ENCODE peak calls at places on chromosomes 3 and 15, in seven cellular contexts. C is A549; L is pancreas; D is RWPE2; Z is osteoblast; S is CD8-positive, alpha-beta memory T cell; B is cardiac muscle cell. K is an unnamed sample. For H3K4me1, the result is how much of the 10 kb centered on the place peaks cover.

GRCh38 chr3:151407928-151408327 is 23.4 kb upstream of the P2RY12 start:
- DNase-seq in C (no peak), L (no peak), D (no peak), Z (no peak), S (no peak), B (no peak), K (no peak)

GRCh38 chr3:13139471-13140065 is 66.3 kb upstream of the IQSEC1 start:
- DNase-seq in C (no peak), L (no peak), D (no peak), Z (peak), S (no peak), B (no peak), K (no peak)

GRCh38 chr15:75451202-75451673 is 252 bp downstream of the SIN3A start:
- DNase-seq in C (peak), L (no peak), D (no peak), Z (no peak), S (no peak), B (no peak), K (no peak)

GRCh38 chr3:32097768-32098167 is 8.7 kb upstream of the GPD1L start:
- DNase-seq in C (no peak), L (no peak), D (no peak), Z (peak), S (no peak), B (no peak), K (no peak)

GRCh38 chr15:64851503-64851840 is 9.8 kb downstream of the PLEKHO2 start:
- DNase-seq in C (no peak), L (no peak), D (no peak), Z (peak), S (no peak), B (no peak), K (no peak)

GRCh38 chr3:35654471-35654870 is 15.1 kb downstream of the ARPP21 start:
- DNase-seq in C (no peak), L (no peak), D (no peak), Z (no peak), S (no peak), B (no peak), K (no peak)

GRCh38 chr3:112984485-112984884 is 6.3 kb upstream of the GTPBP8 start:
- DNase-seq in C (no peak), L (no peak), D (no peak), Z (no peak), S (peak), B (peak), K (peak)

GRCh38 chr3:157581331-157581730 is 78.1 kb upstream of the VEPH1 start:
- DNase-seq in C (no peak), L (no peak), D (no peak), Z (no peak), S (no peak), B (no peak), K (no peak)

GRCh38 chr15:76163429-76164020 is 103.7 kb downstream of the TMEM266 start:
- DNase-seq in C (no peak), L (no peak), D (no peak), Z (peak), S (no peak), B (peak), K (peak)

GRCh38 chr3:161395115-161395514 is 23.8 kb upstream of the SPTSSB start:
- DNase-seq in C (no peak), L (no peak), D (no peak), Z (no peak), S (no peak), B (no peak), K (no peak)

GRCh38 chr15:43249699-43250203 is 17.0 kb downstream of the TGM5 start:
- DNase-seq in C (no peak), L (no peak), D (no peak), Z (peak), S (no peak), B (no peak), K (no peak)

GRCh38 chr3:69646287-69647067 is 92.8 kb upstream of the MITF start:
- DNase-seq in C (no peak), L (no peak), D (no peak), Z (no peak), S (no peak), B (no peak), K (no peak)

GRCh38 chr3:112813016-112813415 is 33.6 kb downstream of the CD200R1L start:
- DNase-seq in C (no peak), L (no peak), D (no peak), Z (no peak), S (no peak), B (no peak), K (no peak)

GRCh38 chr3:90092994-90093393 is 985.6 kb downstream of the EPHA3 start:
- DNase-seq in C (no peak), L (no peak), D (no peak), Z (peak), S (no peak), B (peak), K (no peak)

GRCh38 chr3:150581174-150581573 is 21.9 kb upstream of the SELENOT start:
- DNase-seq in C (no peak), L (no peak), D (no peak), Z (peak), S (no peak), B (no peak), K (no peak)

GRCh38 chr15:73482184-73482583 is 39.2 kb downstream of the REC114 start:
- DNase-seq in C (no peak), L (no peak), D (no peak), Z (no peak), S (no peak), B (no peak), K (no peak)

GRCh38 chr3:141454906-141455602 is 31.8 kb upstream of the RASA2 start:
- DNase-seq in C (peak), L (no peak), D (no peak), Z (peak), S (no peak), B (peak), K (no peak)

GRCh38 chr3:43288850-43289249 is 2.5 kb downstream of the SNRK start:
- DNase-seq in C (no peak), L (no peak), D (no peak), Z (no peak), S (no peak), B (no peak), K (no peak)
- H3K4me1 ChIP-seq in C (under half), L (under half), D (under half), Z (under half), S (half or more), B (under half), K (under half)

GRCh38 chr3:177362646-177363045 is 165.4 kb upstream of the TBL1XR1 start:
- DNase-seq in C (no peak), L (no peak), D (no peak), Z (peak), S (no peak), B (no peak), K (no peak)

GRCh38 chr3:177358968-177359600 is 161.8 kb upstream of the TBL1XR1 start:
- DNase-seq in C (peak), L (peak), D (no peak), Z (peak), S (peak), B (peak), K (peak)

GRCh38 chr3:177359601-177360357 is 162.5 kb upstream of the TBL1XR1 start:
- DNase-seq in C (peak), L (peak), D (peak), Z (peak), S (peak), B (peak), K (peak)

GRCh38 chr3:177364236-177364635 is 167.0 kb upstream of the TBL1XR1 start:
- DNase-seq in C (no peak), L (no peak), D (no peak), Z (no peak), S (no peak), B (no peak), K (no peak)

GRCh38 chr3:177361042-177361938 is 164.0 kb upstream of the TBL1XR1 start:
- DNase-seq in C (no peak), L (no peak), D (no peak), Z (peak), S (no peak), B (no peak), K (no peak)
- H3K4me1 ChIP-seq in C (under half), L (under half), D (under half), Z (under half), S (under half), B (under half), K (half or more)

GRCh38 chr3:100030346-100030745 is 84.0 kb downstream of the FILIP1L start:
- DNase-seq in C (no peak), L (no peak), D (no peak), Z (no peak), S (no peak), B (no peak), K (no peak)
- H3K4me1 ChIP-seq in C (under half), L (under half), D (under half), Z (under half), S (under half), B (under half), K (under half)

DNA sequence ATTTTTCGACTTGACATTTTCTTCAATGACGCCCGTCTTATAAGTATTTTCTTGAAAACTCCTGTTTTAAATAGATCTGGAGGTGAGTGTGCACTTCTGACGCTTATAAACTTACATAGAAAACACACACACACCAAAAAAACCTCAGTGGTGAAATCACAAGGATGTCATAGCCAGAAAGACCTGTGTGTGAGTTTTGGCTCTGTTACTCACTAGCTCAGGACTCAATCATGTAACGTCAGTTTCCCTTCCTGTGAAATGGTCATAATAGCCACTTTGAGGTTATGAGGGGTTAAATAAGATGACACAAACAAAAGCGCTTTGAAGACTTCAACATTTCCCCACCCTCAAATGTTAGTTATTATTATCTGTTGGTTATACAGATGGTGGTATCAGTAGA is 1.8 kb downstream of the IL20RB start:
- DNase-seq in C (no peak), L (no peak), D (no peak), Z (no peak), S (no peak), B (no peak), K (no peak)
- H3K4me1 ChIP-seq in C (half or more), L (under half), D (half or more), Z (under half), S (under half), B (under half), K (under half)

DNA sequence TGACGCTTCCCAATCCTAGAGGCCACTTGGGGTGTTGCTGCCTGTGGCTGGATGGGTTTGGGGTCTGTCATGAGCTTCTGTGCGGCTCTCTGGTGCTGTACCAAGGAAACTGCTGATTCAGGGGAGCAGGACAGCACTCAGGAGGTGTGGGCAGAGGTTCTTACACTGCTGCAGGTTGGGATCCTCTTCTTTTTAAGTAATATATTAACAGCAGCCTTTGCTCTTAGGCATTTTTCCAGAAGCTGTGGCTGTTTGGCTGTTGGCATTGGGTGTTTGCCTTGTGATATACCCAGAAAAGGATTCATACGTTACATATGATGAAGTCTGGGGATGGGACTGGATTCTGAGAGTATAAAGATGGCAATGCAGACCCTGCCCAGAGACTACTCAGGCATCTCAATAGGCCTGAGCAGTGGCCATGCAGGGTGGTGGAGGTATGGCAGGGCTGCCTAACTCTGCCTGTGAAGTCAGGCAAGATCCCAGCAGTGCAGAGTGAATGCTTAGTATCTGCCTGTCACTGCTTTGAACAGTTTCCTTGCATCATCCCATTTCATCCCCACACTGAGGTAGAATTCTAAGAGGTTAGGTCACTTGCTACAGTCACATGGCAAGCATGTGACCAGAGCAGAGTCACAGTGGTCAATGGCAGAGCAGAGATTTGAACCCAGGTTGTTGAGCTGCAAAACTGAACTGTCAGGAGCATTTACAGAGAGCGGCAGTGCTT is 3.9 kb downstream of the ABHD6 start:
- DNase-seq in C (no peak), L (no peak), D (no peak), Z (no peak), S (no peak), B (no peak), K (no peak)
- H3K4me1 ChIP-seq in C (under half), L (under half), D (under half), Z (under half), S (under half), B (under half), K (under half)

GRCh38 chr3:27458929-27459328 is 25.3 kb downstream of the SLC4A7 start:
- DNase-seq in C (no peak), L (no peak), D (no peak), Z (no peak), S (no peak), B (no peak), K (no peak)
- H3K4me1 ChIP-seq in C (under half), L (under half), D (under half), Z (under half), S (under half), B (under half), K (under half)

GRCh38 chr3:47012342-47013230 is 33.1 kb downstream of the NBEAL2 start:
- DNase-seq in C (no peak), L (no peak), D (no peak), Z (peak), S (no peak), B (no peak), K (no peak)
- H3K4me1 ChIP-seq in C (under half), L (under half), D (under half), Z (under half), S (under half), B (under half), K (under half)

DNA sequence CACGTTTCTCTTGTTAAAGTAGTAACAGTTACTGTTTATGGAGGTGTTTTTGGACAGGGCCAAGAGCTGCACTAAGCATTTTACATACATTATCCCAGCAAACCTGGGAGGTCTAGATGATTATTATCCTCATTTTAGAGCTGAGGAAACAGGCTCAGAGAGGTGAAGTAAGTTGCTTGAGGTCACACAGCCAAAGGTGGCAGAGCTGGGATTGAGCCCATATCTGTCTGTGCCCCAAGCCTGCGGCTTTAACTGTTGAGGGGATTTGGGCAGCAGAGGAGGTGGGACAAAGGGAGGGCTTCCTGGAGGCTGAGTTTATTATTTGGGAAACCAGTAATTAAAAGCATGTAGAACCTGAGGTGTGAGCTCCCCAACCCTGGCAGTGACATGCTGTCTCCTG is 9.2 kb downstream of the SMAD6 start:
- DNase-seq in C (no peak), L (no peak), D (no peak), Z (peak), S (no peak), B (no peak), K (no peak)
- H3K4me1 ChIP-seq in C (half or more), L (under half), D (under half), Z (half or more), S (under half), B (half or more), K (half or more)

GRCh38 chr3:65489253-65489652 is 549.5 kb downstream of the MAGI1 start:
- DNase-seq in C (no peak), L (no peak), D (no peak), Z (no peak), S (no peak), B (no peak), K (no peak)

GRCh38 chr3:65485826-65486592 is 552.7 kb downstream of the MAGI1 start:
- DNase-seq in C (no peak), L (no peak), D (no peak), Z (no peak), S (no peak), B (no peak), K (no peak)

GRCh38 chr3:65483475-65483874 is 555.2 kb downstream of the MAGI1 start:
- DNase-seq in C (no peak), L (peak), D (no peak), Z (no peak), S (no peak), B (peak), K (peak)

GRCh38 chr3:65481085-65481484 is 557.6 kb downstream of the MAGI1 start:
- DNase-seq in C (no peak), L (no peak), D (no peak), Z (no peak), S (no peak), B (no peak), K (no peak)

GRCh38 chr3:65484964-65485363 is 553.8 kb downstream of the MAGI1 start:
- DNase-seq in C (no peak), L (no peak), D (no peak), Z (no peak), S (no peak), B (no peak), K (no peak)
- H3K4me1 ChIP-seq in C (under half), L (under half), D (under half), Z (under half), S (under half), B (under half), K (under half)

GRCh38 chr3:50351318-50351687 is 641 bp downstream of the CYB561D2 start:
- DNase-seq in C (no peak), L (no peak), D (no peak), Z (no peak), S (no peak), B (no peak), K (no peak)

GRCh38 chr3:50354186-50354764 is 3.6 kb downstream of the CYB561D2 start:
- DNase-seq in C (no peak), L (no peak), D (no peak), Z (no peak), S (no peak), B (no peak), K (no peak)

GRCh38 chr3:50353231-50354004 is 2.8 kb downstream of the CYB561D2 start:
- DNase-seq in C (no peak), L (no peak), D (no peak), Z (no peak), S (no peak), B (no peak), K (no peak)

GRCh38 chr3:50350527-50351317 is at the start of the genes CYB561D2 and NPRL2:
- DNase-seq in C (peak), L (peak), D (peak), Z (peak), S (peak), B (peak), K (peak)

GRCh38 chr3:50352762-50353161 is 2.1 kb downstream of the CYB561D2 start:
- DNase-seq in C (peak), L (no peak), D (no peak), Z (peak), S (no peak), B (no peak), K (no peak)
- H3K4me1 ChIP-seq in C (under half), L (half or more), D (under half), Z (under half), S (half or more), B (under half), K (half or more)